ENCODE peak calls at places on chromosome 10, in eight cellular contexts. One of them, this sample, is unnamed.
A peak's percentile ranks its signal among the peaks of the same experiment; 100 is the strongest.

GRCh38 chr10:121079226-121079625 is 228.1 kb downstream of the WDR11 start:
- DNase-seq in head of caudate nucleus: no peak
- DNase-seq in HTR-8/SVneo: no peak
- DNase-seq in left lung: no peak
- DNase-seq in germinal center: no peak
- DNase-seq in aorta: no peak
- DNase-seq in cardiac fibroblast: no peak
- DNase-seq in hypothalamus: no peak
- DNase-seq in this sample: no peak

GRCh38 chr10:113709221-113709838 is 29.6 kb downstream of the CASP7 start:
- DNase-seq in germinal center: no peak
- DNase-seq in HTR-8/SVneo: peak; percentile 38
- DNase-seq in cardiac fibroblast: peak; percentile 78
- DNase-seq in hypothalamus: no peak
- DNase-seq in left lung: no peak
- DNase-seq in aorta: no peak
- DNase-seq in head of caudate nucleus: peak; percentile 15
- DNase-seq in this sample: no peak

GRCh38 chr10:69345890-69346474 is 67.7 kb downstream of the HK1 start:
- DNase-seq in left lung: no peak
- DNase-seq in hypothalamus: no peak
- DNase-seq in germinal center: no peak
- DNase-seq in cardiac fibroblast: peak; percentile 32
- DNase-seq in HTR-8/SVneo: no peak
- DNase-seq in head of caudate nucleus: no peak
- DNase-seq in aorta: no peak
- DNase-seq in this sample: no peak

GRCh38 chr10:132493246-132493755 is 44.3 kb upstream of the INPP5A start:
- DNase-seq in left lung: peak; percentile 65
- DNase-seq in aorta: peak; percentile 51
- DNase-seq in germinal center: no peak
- DNase-seq in HTR-8/SVneo: no peak
- DNase-seq in hypothalamus: no peak
- DNase-seq in head of caudate nucleus: peak; percentile 83
- DNase-seq in cardiac fibroblast: no peak
- DNase-seq in this sample: peak; percentile 41

GRCh38 chr10:68871731-68872342 is 29.3 kb upstream of the DDX50 start:
- DNase-seq in HTR-8/SVneo: no peak
- DNase-seq in left lung: no peak
- DNase-seq in cardiac fibroblast: peak; percentile 86
- DNase-seq in head of caudate nucleus: no peak
- DNase-seq in aorta: no peak
- DNase-seq in germinal center: no peak
- DNase-seq in hypothalamus: no peak
- DNase-seq in this sample: no peak

GRCh38 chr10:28200804-28201203 is 102.1 kb downstream of the MPP7 start:
- DNase-seq in aorta: no peak
- DNase-seq in hypothalamus: no peak
- DNase-seq in germinal center: no peak
- DNase-seq in cardiac fibroblast: peak; percentile 32
- DNase-seq in HTR-8/SVneo: no peak
- DNase-seq in head of caudate nucleus: no peak
- DNase-seq in left lung: no peak
- DNase-seq in this sample: no peak

GRCh38 chr10:110495731-110496552 is 1.8 kb upstream of the DUSP5 start:
- DNase-seq in HTR-8/SVneo: no peak
- DNase-seq in germinal center: no peak
- DNase-seq in aorta: peak; percentile 78
- DNase-seq in head of caudate nucleus: peak; percentile 39
- DNase-seq in cardiac fibroblast: peak; percentile 96
- DNase-seq in left lung: peak; percentile 80
- DNase-seq in hypothalamus: no peak
- DNase-seq in this sample: peak; percentile 76

GRCh38 chr10:98263088-98263487 is 4.9 kb downstream of the LOXL4 start:
- DNase-seq in left lung: no peak
- DNase-seq in cardiac fibroblast: no peak
- DNase-seq in hypothalamus: no peak
- DNase-seq in HTR-8/SVneo: no peak
- DNase-seq in head of caudate nucleus: no peak
- DNase-seq in germinal center: no peak
- DNase-seq in aorta: no peak
- DNase-seq in this sample: no peak

GRCh38 chr10:34931216-34931615 is 116.1 kb upstream of the PARD3 start:
- DNase-seq in hypothalamus: no peak
- DNase-seq in head of caudate nucleus: no peak
- DNase-seq in HTR-8/SVneo: no peak
- DNase-seq in cardiac fibroblast: no peak
- DNase-seq in germinal center: no peak
- DNase-seq in aorta: no peak
- DNase-seq in left lung: no peak
- DNase-seq in this sample: no peak